ENCODE peak calls at places on chromosomes 2 and 18, in eight cellular contexts. One of them, this sample, is unnamed.

GRCh38 chr2:19120941-19121750 is 237.3 kb downstream of the OSR1 start:
- DNase-seq in thyroid gland: peak; percentile 20
- DNase-seq in PC-9: peak; percentile 80
- DNase-seq in upper lobe of left lung: no peak
- DNase-seq in pancreas: no peak
- DNase-seq in kidney: no peak
- DNase-seq in psoas muscle: no peak
- DNase-seq in body of pancreas: no peak
- DNase-seq in this sample: peak; percentile 44

GRCh38 chr18:59921384-59921891 is 21.6 kb downstream of the PMAIP1 start:
- DNase-seq in kidney: no peak
- DNase-seq in PC-9: peak; percentile 70
- DNase-seq in pancreas: no peak
- DNase-seq in body of pancreas: no peak
- DNase-seq in psoas muscle: no peak
- DNase-seq in thyroid gland: no peak
- DNase-seq in upper lobe of left lung: no peak
- DNase-seq in this sample: no peak

GRCh38 chr2:201235865-201236811 is 24.2 kb upstream of the CASP8 start:
- DNase-seq in body of pancreas: peak; percentile 60
- DNase-seq in kidney: no peak
- DNase-seq in pancreas: peak; percentile 23
- DNase-seq in upper lobe of left lung: no peak
- DNase-seq in psoas muscle: peak; percentile 58
- DNase-seq in thyroid gland: peak; percentile 57
- DNase-seq in PC-9: peak; percentile 60
- DNase-seq in this sample: peak; percentile 84

GRCh38 chr2:221671515-221671914 is 99.4 kb upstream of the EPHA4 start:
- DNase-seq in upper lobe of left lung: no peak
- DNase-seq in body of pancreas: no peak
- DNase-seq in thyroid gland: no peak
- DNase-seq in PC-9: no peak
- DNase-seq in psoas muscle: no peak
- DNase-seq in kidney: no peak
- DNase-seq in pancreas: no peak
- DNase-seq in this sample: no peak

GRCh38 chr2:172552547-172553291 is 3.2 kb upstream of the PDK1 start:
- DNase-seq in thyroid gland: no peak
- DNase-seq in kidney: no peak
- DNase-seq in pancreas: no peak
- DNase-seq in body of pancreas: no peak
- DNase-seq in PC-9: peak; percentile 68
- DNase-seq in psoas muscle: no peak
- DNase-seq in upper lobe of left lung: no peak
- DNase-seq in this sample: no peak

GRCh38 chr2:12202301-12202700 is 455.9 kb downstream of the LPIN1 start:
- DNase-seq in thyroid gland: peak; percentile 21
- DNase-seq in body of pancreas: no peak
- DNase-seq in upper lobe of left lung: no peak
- DNase-seq in pancreas: no peak
- DNase-seq in kidney: no peak
- DNase-seq in psoas muscle: no peak
- DNase-seq in PC-9: no peak
- DNase-seq in this sample: no peak

GRCh38 chr2:111148925-111149324 is 28.2 kb downstream of the BCL2L11 start:
- DNase-seq in upper lobe of left lung: no peak
- DNase-seq in thyroid gland: no peak
- DNase-seq in kidney: no peak
- DNase-seq in psoas muscle: no peak
- DNase-seq in pancreas: no peak
- DNase-seq in PC-9: no peak
- DNase-seq in body of pancreas: no peak
- DNase-seq in this sample: no peak

GRCh38 chr2:43370705-43371104 is 144.3 kb upstream of the ZFP36L2 start:
- DNase-seq in upper lobe of left lung: no peak
- DNase-seq in psoas muscle: no peak
- DNase-seq in kidney: no peak
- DNase-seq in PC-9: no peak
- DNase-seq in thyroid gland: no peak
- DNase-seq in pancreas: no peak
- DNase-seq in body of pancreas: no peak
- DNase-seq in this sample: no peak

GRCh38 chr18:51009071-51009470 is 20.9 kb upstream of the SMAD4 start:
- DNase-seq in PC-9: no peak
- DNase-seq in upper lobe of left lung: no peak
- DNase-seq in body of pancreas: no peak
- DNase-seq in psoas muscle: no peak
- DNase-seq in kidney: no peak
- DNase-seq in thyroid gland: peak; percentile 59
- DNase-seq in pancreas: no peak
- DNase-seq in this sample: no peak

GRCh38 chr2:83067947-83068346 is 1391.1 kb downstream of the SUCLG1 start:
- DNase-seq in pancreas: peak; percentile 7
- DNase-seq in PC-9: no peak
- DNase-seq in thyroid gland: no peak
- DNase-seq in kidney: no peak
- DNase-seq in psoas muscle: no peak
- DNase-seq in upper lobe of left lung: no peak
- DNase-seq in body of pancreas: no peak
- DNase-seq in this sample: no peak

GRCh38 chr2:120066708-120067547 is 54.1 kb downstream of the EPB41L5 start:
- DNase-seq in kidney: no peak
- DNase-seq in psoas muscle: no peak
- DNase-seq in upper lobe of left lung: no peak
- DNase-seq in body of pancreas: peak; percentile 39
- DNase-seq in pancreas: peak; percentile 17
- DNase-seq in thyroid gland: no peak
- DNase-seq in PC-9: peak; percentile 63
- DNase-seq in this sample: no peak

GRCh38 chr2:30866974-30867373 is 59.7 kb upstream of the CAPN13 start:
- DNase-seq in thyroid gland: no peak
- DNase-seq in kidney: no peak
- DNase-seq in psoas muscle: no peak
- DNase-seq in upper lobe of left lung: no peak
- DNase-seq in body of pancreas: no peak
- DNase-seq in pancreas: no peak
- DNase-seq in PC-9: no peak
- DNase-seq in this sample: no peak

GRCh38 chr2:215186021-215186420 is 47.6 kb upstream of the ABCA12 start:
- DNase-seq in PC-9: no peak
- DNase-seq in psoas muscle: no peak
- DNase-seq in upper lobe of left lung: no peak
- DNase-seq in pancreas: no peak
- DNase-seq in kidney: no peak
- DNase-seq in body of pancreas: no peak
- DNase-seq in thyroid gland: no peak
- DNase-seq in this sample: no peak

GRCh38 chr2:36266536-36267121 is 88.9 kb upstream of the CRIM1 start:
- DNase-seq in psoas muscle: no peak
- DNase-seq in PC-9: no peak
- DNase-seq in thyroid gland: no peak
- DNase-seq in pancreas: no peak
- DNase-seq in upper lobe of left lung: no peak
- DNase-seq in kidney: no peak
- DNase-seq in body of pancreas: no peak
- DNase-seq in this sample: no peak

GRCh38 chr2:24206714-24207113 is 31.9 kb downstream of the FAM228A start:
- DNase-seq in kidney: no peak
- DNase-seq in body of pancreas: no peak
- DNase-seq in pancreas: no peak
- DNase-seq in thyroid gland: no peak
- DNase-seq in psoas muscle: no peak
- DNase-seq in PC-9: no peak
- DNase-seq in upper lobe of left lung: no peak
- DNase-seq in this sample: no peak

GRCh38 chr2:136057802-136058140 is 60.2 kb downstream of the CXCR4 start:
- DNase-seq in PC-9: no peak
- DNase-seq in body of pancreas: no peak
- DNase-seq in upper lobe of left lung: no peak
- DNase-seq in pancreas: no peak
- DNase-seq in psoas muscle: no peak
- DNase-seq in thyroid gland: no peak
- DNase-seq in kidney: no peak
- DNase-seq in this sample: no peak

GRCh38 chr2:30404354-30405265 is 42.4 kb upstream of the LCLAT1 start:
- DNase-seq in upper lobe of left lung: no peak
- DNase-seq in psoas muscle: no peak
- DNase-seq in body of pancreas: no peak
- DNase-seq in kidney: no peak
- DNase-seq in pancreas: no peak
- DNase-seq in thyroid gland: peak; percentile 29
- DNase-seq in PC-9: no peak
- DNase-seq in this sample: no peak

GRCh38 chr2:60885683-60886082 is 4.3 kb downstream of the REL start:
- DNase-seq in pancreas: no peak
- DNase-seq in PC-9: no peak
- DNase-seq in psoas muscle: no peak
- DNase-seq in thyroid gland: no peak
- DNase-seq in upper lobe of left lung: no peak
- DNase-seq in body of pancreas: no peak
- DNase-seq in kidney: no peak
- DNase-seq in this sample: no peak

GRCh38 chr2:44716131-44716530 is 225.4 kb upstream of the SIX3 start:
- DNase-seq in body of pancreas: no peak
- DNase-seq in thyroid gland: no peak
- DNase-seq in kidney: no peak
- DNase-seq in pancreas: no peak
- DNase-seq in upper lobe of left lung: no peak
- DNase-seq in PC-9: no peak
- DNase-seq in psoas muscle: no peak
- DNase-seq in this sample: no peak

GRCh38 chr2:171409436-171409971 is 24.3 kb downstream of the METTL8 start:
- DNase-seq in kidney: no peak
- DNase-seq in upper lobe of left lung: no peak
- DNase-seq in thyroid gland: no peak
- DNase-seq in body of pancreas: no peak
- DNase-seq in pancreas: no peak
- DNase-seq in psoas muscle: no peak
- DNase-seq in PC-9: no peak
- DNase-seq in this sample: no peak

GRCh38 chr18:26233208-26233607 is 7.0 kb downstream of the TAF4B start:
- DNase-seq in psoas muscle: no peak
- DNase-seq in pancreas: no peak
- DNase-seq in kidney: no peak
- DNase-seq in upper lobe of left lung: no peak
- DNase-seq in body of pancreas: no peak
- DNase-seq in thyroid gland: no peak
- DNase-seq in PC-9: no peak
- DNase-seq in this sample: no peak

GRCh38 chr2:234986346-234986745 is 34.5 kb downstream of the SH3BP4 start:
- DNase-seq in upper lobe of left lung: no peak
- DNase-seq in psoas muscle: peak; percentile 6
- DNase-seq in pancreas: no peak
- DNase-seq in body of pancreas: no peak
- DNase-seq in PC-9: no peak
- DNase-seq in thyroid gland: no peak
- DNase-seq in kidney: no peak
- DNase-seq in this sample: no peak
- H3K4me1 ChIP-seq in upper lobe of left lung: peaks cover 45% of the 10 kb centered on the region
- H3K4me1 ChIP-seq in psoas muscle: peaks cover 5% of the 10 kb centered on the region
- H3K4me1 ChIP-seq in pancreas: peaks cover 53% of the 10 kb centered on the region
- H3K4me1 ChIP-seq in body of pancreas: peaks cover 83% of the 10 kb centered on the region
- H3K4me1 ChIP-seq in PC-9: peaks cover 55% of the 10 kb centered on the region
- H3K4me1 ChIP-seq in thyroid gland: peaks cover 62% of the 10 kb centered on the region
- H3K4me1 ChIP-seq in kidney: peaks cover 19% of the 10 kb centered on the region
- H3K4me1 ChIP-seq in this sample: peaks cover 21% of the 10 kb centered on the region

DNA sequence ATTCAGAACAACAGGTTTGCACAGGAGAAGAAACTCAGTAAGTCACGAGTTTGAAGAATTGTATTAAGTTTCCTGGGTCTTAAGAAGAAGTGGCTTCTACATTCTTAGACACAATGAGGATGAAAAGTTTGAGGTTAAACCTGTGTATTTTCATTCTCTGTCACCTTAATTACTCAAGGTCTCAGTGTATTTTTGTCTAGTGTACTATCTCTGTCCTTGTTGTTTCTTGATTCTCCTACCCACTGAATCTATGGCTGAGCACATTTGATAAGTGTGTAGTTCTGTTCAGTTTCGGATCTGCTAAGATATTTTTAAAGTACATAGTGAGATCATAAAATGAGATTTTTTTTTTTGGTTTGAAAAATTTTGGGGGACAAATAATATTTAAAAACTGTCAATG is 460.7 kb downstream of the NRXN1 start:
- DNase-seq in kidney: no peak
- DNase-seq in upper lobe of left lung: no peak
- DNase-seq in body of pancreas: no peak
- DNase-seq in pancreas: no peak
- DNase-seq in PC-9: no peak
- DNase-seq in psoas muscle: no peak
- DNase-seq in thyroid gland: no peak
- DNase-seq in this sample: no peak
- H3K27ac ChIP-seq in kidney: no peak overlapping the region
- H3K27ac ChIP-seq in upper lobe of left lung: no peak overlapping the region
- H3K27ac ChIP-seq in body of pancreas: no peak overlapping the region
- H3K27ac ChIP-seq in pancreas: no peak overlapping the region
- H3K27ac ChIP-seq in PC-9: no peak overlapping the region
- H3K27ac ChIP-seq in psoas muscle: no peak overlapping the region
- H3K27ac ChIP-seq in thyroid gland: no peak overlapping the region
- H3K27ac ChIP-seq in this sample: no peak overlapping the region

GRCh38 chr2:207163053-207163814 is 2.5 kb downstream of the KLF7 start:
- DNase-seq in psoas muscle: no peak
- DNase-seq in body of pancreas: peak; percentile 65
- DNase-seq in thyroid gland: peak; percentile 60
- DNase-seq in pancreas: no peak
- DNase-seq in upper lobe of left lung: no peak
- DNase-seq in PC-9: peak; percentile 96
- DNase-seq in kidney: peak; percentile 61
- DNase-seq in this sample: peak; percentile 54
- H3K4me1 ChIP-seq in psoas muscle: peaks cover 27% of the 10 kb centered on the region
- H3K4me1 ChIP-seq in body of pancreas: peaks cover 30% of the 10 kb centered on the region
- H3K4me1 ChIP-seq in thyroid gland: peaks cover 51% of the 10 kb centered on the region
- H3K4me1 ChIP-seq in pancreas: peaks cover 17% of the 10 kb centered on the region
- H3K4me1 ChIP-seq in upper lobe of left lung: peaks cover 54% of the 10 kb centered on the region
- H3K4me1 ChIP-seq in PC-9: peaks cover 29% of the 10 kb centered on the region
- H3K4me1 ChIP-seq in kidney: peaks cover 8% of the 10 kb centered on the region
- H3K4me1 ChIP-seq in this sample: no peaks in the 10 kb centered on the region

GRCh38 chr2:47005687-47006086 is 90.1 kb upstream of the MCFD2 start:
- DNase-seq in upper lobe of left lung: no peak
- DNase-seq in pancreas: no peak
- DNase-seq in PC-9: no peak
- DNase-seq in psoas muscle: no peak
- DNase-seq in body of pancreas: no peak
- DNase-seq in kidney: no peak
- DNase-seq in thyroid gland: no peak
- DNase-seq in this sample: no peak

GRCh38 chr2:47008381-47009280 is 93.0 kb upstream of the MCFD2 start:
- DNase-seq in pancreas: peak; percentile 27
- DNase-seq in upper lobe of left lung: no peak
- DNase-seq in PC-9: no peak
- DNase-seq in psoas muscle: peak; percentile 71
- DNase-seq in kidney: peak; percentile 90
- DNase-seq in body of pancreas: peak; percentile 45
- DNase-seq in thyroid gland: peak; percentile 91
- DNase-seq in this sample: no peak

GRCh38 chr2:47007826-47008225 is 92.2 kb upstream of the MCFD2 start:
- DNase-seq in thyroid gland: no peak
- DNase-seq in psoas muscle: no peak
- DNase-seq in upper lobe of left lung: no peak
- DNase-seq in body of pancreas: no peak
- DNase-seq in pancreas: no peak
- DNase-seq in PC-9: no peak
- DNase-seq in kidney: no peak
- DNase-seq in this sample: no peak

GRCh38 chr2:47006374-47007220 is 91.0 kb upstream of the MCFD2 start:
- DNase-seq in pancreas: no peak
- DNase-seq in PC-9: no peak
- DNase-seq in psoas muscle: no peak
- DNase-seq in body of pancreas: no peak
- DNase-seq in thyroid gland: no peak
- DNase-seq in upper lobe of left lung: no peak
- DNase-seq in kidney: peak; percentile 58
- DNase-seq in this sample: no peak

GRCh38 chr2:47007221-47007825 is 91.7 kb upstream of the MCFD2 start:
- DNase-seq in psoas muscle: no peak
- DNase-seq in upper lobe of left lung: no peak
- DNase-seq in PC-9: no peak
- DNase-seq in pancreas: no peak
- DNase-seq in body of pancreas: no peak
- DNase-seq in thyroid gland: peak; percentile 59
- DNase-seq in kidney: peak; percentile 59
- DNase-seq in this sample: no peak
- H3K27ac ChIP-seq in psoas muscle: peak overlapping the region; percentile 75
- H3K27ac ChIP-seq in upper lobe of left lung: peak overlapping the region; percentile 2
- H3K27ac ChIP-seq in PC-9: no peak overlapping the region
- H3K27ac ChIP-seq in pancreas: no peak overlapping the region
- H3K27ac ChIP-seq in body of pancreas: no peak overlapping the region
- H3K27ac ChIP-seq in thyroid gland: peak overlapping the region; percentile 88
- H3K27ac ChIP-seq in kidney: peak overlapping the region; percentile 79
- H3K27ac ChIP-seq in this sample: peak overlapping the region; percentile 65